ENCODE peak calls at places on chromosomes 6 and 20, in four cellular contexts. One of them, this sample, is unnamed.

GRCh38 chr20:9330151-9330550 is 184.2 kb upstream of the LAMP5 start:
- DNase-seq in HAP-1: peak
- DNase-seq in NCI-H1417: peak
- DNase-seq in head of caudate nucleus: no peak
- DNase-seq in this sample: no peak

GRCh38 chr6:124633655-124634054 is 328.6 kb upstream of the RNF217 start:
- DNase-seq in HAP-1: no peak
- DNase-seq in NCI-H1417: no peak
- DNase-seq in head of caudate nucleus: no peak
- DNase-seq in this sample: no peak

GRCh38 chr20:32970115-32970972 is 33.9 kb downstream of the SUN5 start:
- DNase-seq in head of caudate nucleus: peak
- DNase-seq in NCI-H1417: no peak
- DNase-seq in HAP-1: no peak
- DNase-seq in this sample: no peak

GRCh38 chr6:13404115-13404891 is 76.0 kb upstream of the TBC1D7 start:
- DNase-seq in NCI-H1417: no peak
- DNase-seq in HAP-1: no peak
- DNase-seq in head of caudate nucleus: no peak
- DNase-seq in this sample: no peak

GRCh38 chr20:36548006-36548315 is 6.6 kb downstream of the MYL9 start:
- DNase-seq in HAP-1: no peak
- DNase-seq in head of caudate nucleus: no peak
- DNase-seq in NCI-H1417: no peak
- DNase-seq in this sample: no peak

GRCh38 chr20:40777653-40778052 is 88.6 kb upstream of the MAFB start:
- DNase-seq in NCI-H1417: no peak
- DNase-seq in head of caudate nucleus: no peak
- DNase-seq in HAP-1: no peak
- DNase-seq in this sample: no peak

GRCh38 chr6:158072083-158072721 is 90.5 kb downstream of the SYNJ2 start:
- DNase-seq in HAP-1: peak
- DNase-seq in head of caudate nucleus: peak
- DNase-seq in NCI-H1417: peak
- DNase-seq in this sample: peak

GRCh38 chr6:41558033-41558807 is 12.0 kb downstream of the FOXP4 start:
- DNase-seq in NCI-H1417: no peak
- DNase-seq in HAP-1: no peak
- DNase-seq in head of caudate nucleus: no peak
- DNase-seq in this sample: no peak

GRCh38 chr6:134585529-134585873 is 267.6 kb upstream of the SGK1 start:
- DNase-seq in NCI-H1417: no peak
- DNase-seq in head of caudate nucleus: no peak
- DNase-seq in HAP-1: no peak
- DNase-seq in this sample: no peak

GRCh38 chr6:169251371-169251802 is 2.3 kb downstream of the THBS2 start:
- DNase-seq in head of caudate nucleus: no peak
- DNase-seq in HAP-1: no peak
- DNase-seq in NCI-H1417: no peak
- DNase-seq in this sample: no peak

GRCh38 chr20:15767636-15768369 is 805.4 kb downstream of the KIF16B start:
- DNase-seq in head of caudate nucleus: no peak
- DNase-seq in NCI-H1417: no peak
- DNase-seq in HAP-1: no peak
- DNase-seq in this sample: no peak

GRCh38 chr6:26270903-26271639 is 93.9 kb upstream of the BTN3A2 start:
- DNase-seq in NCI-H1417: peak
- DNase-seq in HAP-1: peak
- DNase-seq in head of caudate nucleus: no peak
- DNase-seq in this sample: peak

GRCh38 chr6:42417641-42418112 is 34.0 kb downstream of the TRERF1 start:
- DNase-seq in NCI-H1417: no peak
- DNase-seq in HAP-1: no peak
- DNase-seq in head of caudate nucleus: no peak
- DNase-seq in this sample: no peak

GRCh38 chr6:56448056-56448455 is 194.6 kb downstream of the DST start:
- DNase-seq in HAP-1: no peak
- DNase-seq in head of caudate nucleus: no peak
- DNase-seq in NCI-H1417: no peak
- DNase-seq in this sample: no peak

GRCh38 chr6:23446394-23447001 is 679.5 kb upstream of the NRSN1 start:
- DNase-seq in NCI-H1417: peak
- DNase-seq in HAP-1: peak
- DNase-seq in head of caudate nucleus: no peak
- DNase-seq in this sample: peak

GRCh38 chr6:113102761-113103160 is 754.4 kb upstream of the MARCKS start:
- DNase-seq in HAP-1: no peak
- DNase-seq in NCI-H1417: no peak
- DNase-seq in head of caudate nucleus: no peak
- DNase-seq in this sample: no peak

GRCh38 chr20:19620471-19620870 is 137.6 kb upstream of the RIN2 start:
- DNase-seq in head of caudate nucleus: no peak
- DNase-seq in HAP-1: no peak
- DNase-seq in NCI-H1417: no peak
- DNase-seq in this sample: no peak

GRCh38 chr6:169650241-169650958 is 51.4 kb downstream of the WDR27 start:
- DNase-seq in HAP-1: no peak
- DNase-seq in NCI-H1417: no peak
- DNase-seq in head of caudate nucleus: no peak
- DNase-seq in this sample: no peak

GRCh38 chr6:168999392-168999791 is 254.3 kb downstream of the THBS2 start:
- DNase-seq in HAP-1: no peak
- DNase-seq in NCI-H1417: no peak
- DNase-seq in head of caudate nucleus: no peak
- DNase-seq in this sample: no peak

GRCh38 chr6:161921602-161922400 is 647.9 kb upstream of the AGPAT4 start:
- DNase-seq in HAP-1: no peak
- DNase-seq in NCI-H1417: no peak
- DNase-seq in head of caudate nucleus: no peak
- DNase-seq in this sample: no peak